ENCODE peak calls at places on chromosome 6, in five cellular contexts. P is K562, I is testis, H is adrenal gland, W is body of pancreas. V is an unnamed sample. For H3K36me3, the result is how much of the 10 kb centered on the place peaks cover.

GRCh38 chr6:11424395-11425050 is 113.0 kb upstream of the TMEM170B start:
- DNase-seq in P (no peak), I (no peak), H (no peak), W (no peak), V (no peak)

GRCh38 chr6:55388161-55388560 is 60.9 kb downstream of the GFRAL start:
- DNase-seq in P (no peak), I (no peak), H (no peak), W (no peak), V (no peak)

GRCh38 chr6:118876201-118876600 is 17.8 kb upstream of the ASF1A start:
- DNase-seq in P (no peak), I (no peak), H (no peak), W (no peak), V (no peak)

GRCh38 chr6:158460602-158461092 is 99.2 kb upstream of the TMEM181 start:
- DNase-seq in P (no peak), I (no peak), H (no peak), W (no peak), V (no peak)

GRCh38 chr6:46059608-46060007 is 43.9 kb upstream of the CLIC5 start:
- DNase-seq in P (no peak), I (no peak), H (no peak), W (no peak), V (no peak)

GRCh38 chr6:22036267-22036666 is 260.6 kb downstream of the PRL start:
- DNase-seq in P (no peak), I (no peak), H (no peak), W (peak), V (no peak)

GRCh38 chr6:160226118-160226541 is 32.5 kb downstream of the SLC22A2 start:
- DNase-seq in P (no peak), I (no peak), H (no peak), W (no peak), V (no peak)

GRCh38 chr6:167870321-167870720 is 43.6 kb downstream of the AFDN start:
- DNase-seq in P (no peak), I (no peak), H (no peak), W (peak), V (no peak)

GRCh38 chr6:160792711-160793110 is 90.7 kb downstream of the PLG start:
- DNase-seq in P (no peak), I (no peak), H (no peak), W (no peak), V (no peak)

GRCh38 chr6:157169656-157170055 is 153.7 kb downstream of the TMEM242 start:
- DNase-seq in P (no peak), I (no peak), H (no peak), W (no peak), V (no peak)

GRCh38 chr6:144559865-144560603 is 274.9 kb downstream of the UTRN start:
- DNase-seq in P (no peak), I (no peak), H (no peak), W (no peak), V (no peak)

GRCh38 chr6:21587925-21588811 is 5.4 kb upstream of the SOX4 start:
- DNase-seq in P (no peak), I (peak), H (peak), W (peak), V (peak)

GRCh38 chr6:129279343-129280104 is 396.6 kb downstream of the LAMA2 start:
- DNase-seq in P (no peak), I (no peak), H (no peak), W (no peak), V (no peak)

GRCh38 chr6:129281173-129281796 is 398.3 kb downstream of the LAMA2 start:
- DNase-seq in P (no peak), I (no peak), H (no peak), W (no peak), V (no peak)

GRCh38 chr6:129276986-129277385 is 394.0 kb downstream of the LAMA2 start:
- DNase-seq in P (no peak), I (no peak), H (no peak), W (no peak), V (no peak)

GRCh38 chr6:129280719-129281118 is 397.8 kb downstream of the LAMA2 start:
- DNase-seq in P (no peak), I (no peak), H (no peak), W (no peak), V (no peak)

GRCh38 chr6:129276461-129276860 is 393.5 kb downstream of the LAMA2 start:
- DNase-seq in P (no peak), I (no peak), H (no peak), W (no peak), V (no peak)
- TF ChIP-seq CTCF in P (no peak), I (no peak), H (no peak), W (no peak), V (no peak)

GRCh38 chr6:43373252-43373875 is 3.9 kb upstream of the ZNF318 start:
- DNase-seq in P (no peak), I (no peak), H (no peak), W (peak), V (no peak)

GRCh38 chr6:43368517-43369160 is 808 bp downstream of the ZNF318 start:
- DNase-seq in P (no peak), I (peak), H (peak), W (peak), V (no peak)

GRCh38 chr6:43367245-43367984 is 2.0 kb downstream of the ZNF318 start:
- DNase-seq in P (no peak), I (no peak), H (no peak), W (no peak), V (no peak)

GRCh38 chr6:43369174-43370002 is at the start of gene ZNF318:
- DNase-seq in P (peak), I (peak), H (peak), W (peak), V (no peak)
- TF ChIP-seq POLR2A in P (peak), I (no peak), H (peak), W (peak), V (peak)

GRCh38 chr6:112153926-112154621 is 66.7 kb downstream of the FAM229B start:
- DNase-seq in P (peak), I (no peak), H (no peak), W (no peak), V (no peak)
- H3K36me3 ChIP-seq in P (under half), I (under half), H (under half), W (under half), V (under half)

GRCh38 chr6:72560721-72561593 is 60.9 kb upstream of the KCNQ5 start:
- DNase-seq in P (peak), I (no peak), H (no peak), W (peak), V (no peak)
- TF ChIP-seq CTCF in P (peak), I (peak), H (no peak), W (no peak), V (no peak)

GRCh38 chr6:147322299-147323162 is 118.3 kb downstream of the STXBP5 start:
- DNase-seq in P (no peak), I (no peak), H (no peak), W (no peak), V (no peak)
- TF ChIP-seq POLR2A in P (no peak), I (no peak), H (no peak), W (no peak), V (no peak)

GRCh38 chr6:30889921-30890645 is 5.8 kb downstream of the DDR1 start:
- DNase-seq in P (no peak), I (no peak), H (no peak), W (no peak), V (no peak)
- H3K36me3 ChIP-seq in P (half or more), I (under half), H (under half), W (under half), V (under half)

DNA sequence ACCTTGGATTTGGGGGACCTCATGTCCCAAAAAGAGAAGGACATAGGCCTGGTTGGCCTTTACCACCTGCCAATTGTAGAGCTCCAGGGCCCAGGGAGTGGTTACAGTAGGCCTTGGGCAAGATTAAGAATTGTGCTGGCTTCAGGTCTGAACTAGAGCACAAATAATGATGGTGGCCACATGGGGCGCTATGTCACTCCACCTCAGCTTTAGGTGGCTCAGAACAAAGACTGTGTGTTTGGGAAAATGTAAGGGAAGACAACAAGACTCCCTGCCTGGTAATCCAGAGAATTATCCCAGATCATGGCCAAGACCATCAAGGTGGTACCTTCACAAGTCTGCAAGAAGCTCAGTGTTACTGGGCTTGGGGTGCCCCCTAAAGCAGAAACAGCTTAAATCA is 224.9 kb upstream of the OPRM1 start:
- DNase-seq in P (no peak), I (no peak), H (no peak), W (no peak), V (no peak)
- TF ChIP-seq CTCF in P (no peak), I (no peak), H (no peak), W (no peak), V (no peak)

DNA sequence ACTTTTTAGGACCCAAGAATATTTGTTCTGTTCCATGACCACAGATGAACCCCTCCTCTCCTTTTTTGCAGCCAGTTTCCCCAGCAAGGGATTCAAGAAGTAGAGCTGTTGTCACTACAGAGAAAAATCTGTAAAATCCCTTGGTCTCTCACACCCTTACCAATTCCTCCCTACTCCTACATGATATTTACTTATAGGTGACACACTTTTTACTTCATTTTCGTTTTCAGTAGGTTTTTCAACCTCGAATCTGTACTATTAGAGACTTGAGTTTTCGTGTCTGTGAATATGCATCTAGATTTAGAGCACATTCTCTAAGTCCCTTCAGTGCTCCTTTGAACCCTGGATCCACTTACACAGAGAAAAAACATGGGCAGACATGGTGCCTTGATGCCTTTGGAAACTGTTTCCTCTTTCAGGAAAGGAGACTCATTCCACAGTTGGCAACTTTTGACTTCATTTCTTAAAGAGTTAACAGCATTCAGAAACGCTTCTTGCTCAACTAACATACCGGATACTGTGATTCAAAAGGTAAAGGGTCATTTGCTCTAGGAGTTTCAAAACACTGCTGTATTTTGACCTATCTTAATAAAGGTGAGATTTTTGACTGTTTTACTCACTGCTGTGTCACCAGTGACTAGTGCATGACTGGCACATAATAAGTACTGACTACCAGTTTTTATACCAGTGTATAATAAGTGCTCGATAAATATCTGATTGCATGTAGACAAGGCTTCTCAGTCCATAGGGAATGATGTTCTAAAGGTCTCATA is 50.6 kb downstream of the LAMA4 start:
- DNase-seq in P (no peak), I (no peak), H (no peak), W (no peak), V (no peak)
- TF ChIP-seq POLR2A in P (no peak), I (no peak), H (no peak), W (no peak), V (no peak)